ENCODE peak calls at places on chromosomes 4 and X, in nine cellular contexts. One of them, this sample, is unnamed.

GRCh38 chr4:80173387-80173786 is 23.9 kb upstream of the PRDM8 start:
- DNase-seq in HFF-Myc: no peak
- DNase-seq in left ventricle myocardium inferior: no peak
- DNase-seq in ovary: no peak
- DNase-seq in suprapubic skin: no peak
- DNase-seq in pancreas: no peak
- DNase-seq in brain microvascular endothelial cell: peak; percentile 75
- DNase-seq in transverse colon: no peak
- DNase-seq in lower leg skin: no peak
- DNase-seq in this sample: no peak

GRCh38 chr4:174524242-174524641 is 2.0 kb upstream of the HPGD start:
- DNase-seq in HFF-Myc: no peak
- DNase-seq in left ventricle myocardium inferior: no peak
- DNase-seq in ovary: no peak
- DNase-seq in suprapubic skin: no peak
- DNase-seq in pancreas: no peak
- DNase-seq in brain microvascular endothelial cell: no peak
- DNase-seq in transverse colon: peak; percentile 77
- DNase-seq in lower leg skin: no peak
- DNase-seq in this sample: no peak

GRCh38 chr4:71468086-71468485 is 129.3 kb downstream of the SLC4A4 start:
- DNase-seq in HFF-Myc: no peak
- DNase-seq in left ventricle myocardium inferior: no peak
- DNase-seq in ovary: no peak
- DNase-seq in suprapubic skin: no peak
- DNase-seq in pancreas: no peak
- DNase-seq in brain microvascular endothelial cell: no peak
- DNase-seq in transverse colon: no peak
- DNase-seq in lower leg skin: no peak
- DNase-seq in this sample: no peak

GRCh38 chrX:22135994-22136684 is 104.0 kb downstream of the PHEX start:
- DNase-seq in HFF-Myc: no peak
- DNase-seq in left ventricle myocardium inferior: no peak
- DNase-seq in ovary: no peak
- DNase-seq in suprapubic skin: no peak
- DNase-seq in pancreas: peak; percentile 55
- DNase-seq in brain microvascular endothelial cell: no peak
- DNase-seq in transverse colon: no peak
- DNase-seq in lower leg skin: peak; percentile 13
- DNase-seq in this sample: no peak

GRCh38 chrX:30654989-30655607 is 1.9 kb downstream of the GK start:
- DNase-seq in HFF-Myc: no peak
- DNase-seq in left ventricle myocardium inferior: no peak
- DNase-seq in ovary: no peak
- DNase-seq in suprapubic skin: no peak
- DNase-seq in pancreas: no peak
- DNase-seq in brain microvascular endothelial cell: no peak
- DNase-seq in transverse colon: no peak
- DNase-seq in lower leg skin: no peak
- DNase-seq in this sample: no peak

GRCh38 chr4:3469386-3470243 is 6.5 kb downstream of the DOK7 start:
- DNase-seq in HFF-Myc: no peak
- DNase-seq in left ventricle myocardium inferior: peak; percentile 70
- DNase-seq in ovary: no peak
- DNase-seq in suprapubic skin: no peak
- DNase-seq in pancreas: no peak
- DNase-seq in brain microvascular endothelial cell: no peak
- DNase-seq in transverse colon: no peak
- DNase-seq in lower leg skin: no peak
- DNase-seq in this sample: no peak

GRCh38 chrX:74422576-74423288 is 1.4 kb downstream of the SLC16A2 start:
- DNase-seq in HFF-Myc: no peak
- DNase-seq in left ventricle myocardium inferior: peak; percentile 64
- DNase-seq in ovary: peak; percentile 64
- DNase-seq in suprapubic skin: peak; percentile 73
- DNase-seq in pancreas: peak; percentile 52
- DNase-seq in brain microvascular endothelial cell: peak; percentile 19
- DNase-seq in transverse colon: peak; percentile 35
- DNase-seq in lower leg skin: no peak
- DNase-seq in this sample: peak; percentile 88

GRCh38 chrX:21255207-21255606 is 119.0 kb upstream of the CNKSR2 start:
- DNase-seq in HFF-Myc: no peak
- DNase-seq in left ventricle myocardium inferior: no peak
- DNase-seq in ovary: no peak
- DNase-seq in suprapubic skin: no peak
- DNase-seq in pancreas: no peak
- DNase-seq in brain microvascular endothelial cell: no peak
- DNase-seq in transverse colon: no peak
- DNase-seq in lower leg skin: no peak
- DNase-seq in this sample: no peak

GRCh38 chr4:101155368-101155767 is 192.0 kb downstream of the PPP3CA start:
- DNase-seq in HFF-Myc: peak; percentile 52
- DNase-seq in left ventricle myocardium inferior: no peak
- DNase-seq in ovary: no peak
- DNase-seq in suprapubic skin: no peak
- DNase-seq in pancreas: no peak
- DNase-seq in brain microvascular endothelial cell: no peak
- DNase-seq in transverse colon: no peak
- DNase-seq in lower leg skin: no peak
- DNase-seq in this sample: no peak

GRCh38 chr4:41935652-41936021 is 408 bp downstream of the TMEM33 start:
- DNase-seq in HFF-Myc: no peak
- DNase-seq in left ventricle myocardium inferior: no peak
- DNase-seq in ovary: no peak
- DNase-seq in suprapubic skin: no peak
- DNase-seq in pancreas: no peak
- DNase-seq in brain microvascular endothelial cell: no peak
- DNase-seq in transverse colon: no peak
- DNase-seq in lower leg skin: no peak
- DNase-seq in this sample: no peak

GRCh38 chrX:82589410-82589809 is 918.7 kb upstream of the POU3F4 start:
- DNase-seq in HFF-Myc: no peak
- DNase-seq in left ventricle myocardium inferior: no peak
- DNase-seq in ovary: no peak
- DNase-seq in suprapubic skin: no peak
- DNase-seq in pancreas: no peak
- DNase-seq in brain microvascular endothelial cell: peak; percentile 8
- DNase-seq in transverse colon: no peak
- DNase-seq in lower leg skin: no peak
- DNase-seq in this sample: no peak

GRCh38 chr4:126604273-126604867 is 1028.4 kb upstream of the INTU start:
- DNase-seq in HFF-Myc: no peak
- DNase-seq in left ventricle myocardium inferior: no peak
- DNase-seq in ovary: no peak
- DNase-seq in suprapubic skin: no peak
- DNase-seq in pancreas: no peak
- DNase-seq in brain microvascular endothelial cell: peak; percentile 16
- DNase-seq in transverse colon: no peak
- DNase-seq in lower leg skin: no peak
- DNase-seq in this sample: no peak

GRCh38 chr4:86130160-86130933 is 229.5 kb downstream of the MAPK10 start:
- DNase-seq in HFF-Myc: no peak
- DNase-seq in left ventricle myocardium inferior: no peak
- DNase-seq in ovary: no peak
- DNase-seq in suprapubic skin: no peak
- DNase-seq in pancreas: no peak
- DNase-seq in brain microvascular endothelial cell: no peak
- DNase-seq in transverse colon: no peak
- DNase-seq in lower leg skin: no peak
- DNase-seq in this sample: no peak
- H3K4me3 ChIP-seq in HFF-Myc: no peak overlapping the region
- H3K4me3 ChIP-seq in left ventricle myocardium inferior: no peak overlapping the region
- H3K4me3 ChIP-seq in ovary: no peak overlapping the region
- H3K4me3 ChIP-seq in suprapubic skin: no peak overlapping the region
- H3K4me3 ChIP-seq in pancreas: no peak overlapping the region
- H3K4me3 ChIP-seq in brain microvascular endothelial cell: no peak overlapping the region
- H3K4me3 ChIP-seq in transverse colon: no peak overlapping the region
- H3K4me3 ChIP-seq in lower leg skin: no peak overlapping the region
- H3K4me3 ChIP-seq in this sample: no peak overlapping the region

DNA sequence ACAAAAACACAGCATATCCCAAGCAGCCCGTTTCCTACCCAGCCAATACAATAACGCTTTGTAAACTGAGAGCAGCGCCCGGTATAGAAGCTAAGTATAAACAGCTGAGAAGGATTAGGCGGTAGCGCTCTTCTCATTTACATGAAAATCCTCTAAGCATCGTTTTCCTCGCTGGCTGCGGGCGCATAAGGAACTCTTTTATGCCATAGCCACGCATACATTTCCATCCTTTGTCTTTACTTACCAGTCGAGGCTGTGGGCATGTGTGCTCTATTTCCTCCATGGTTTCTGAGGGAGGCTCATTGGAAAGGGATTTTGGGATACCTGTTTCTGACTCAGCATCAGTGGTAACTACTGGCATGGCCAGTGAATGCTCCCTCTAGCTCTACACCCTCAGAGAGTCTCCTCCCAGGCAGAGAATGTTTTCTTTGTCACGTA is 383 bp downstream of the PCYT1B start:
- DNase-seq in HFF-Myc: no peak
- DNase-seq in left ventricle myocardium inferior: no peak
- DNase-seq in ovary: no peak
- DNase-seq in suprapubic skin: no peak
- DNase-seq in pancreas: no peak
- DNase-seq in brain microvascular endothelial cell: no peak
- DNase-seq in transverse colon: no peak
- DNase-seq in lower leg skin: no peak
- DNase-seq in this sample: no peak
- H3K4me3 ChIP-seq in HFF-Myc: peak overlapping the region; percentile 7
- H3K4me3 ChIP-seq in left ventricle myocardium inferior: peak overlapping the region; percentile 54
- H3K4me3 ChIP-seq in ovary: peak overlapping the region; percentile 11
- H3K4me3 ChIP-seq in suprapubic skin: peak overlapping the region; percentile 29
- H3K4me3 ChIP-seq in pancreas: no peak overlapping the region
- H3K4me3 ChIP-seq in brain microvascular endothelial cell: peak overlapping the region; percentile 44
- H3K4me3 ChIP-seq in transverse colon: no peak overlapping the region
- H3K4me3 ChIP-seq in lower leg skin: no peak overlapping the region
- H3K4me3 ChIP-seq in this sample: peak overlapping the region; percentile 36

GRCh38 chr4:15778742-15779231 is 659 bp downstream of the CD38 start:
- DNase-seq in HFF-Myc: no peak
- DNase-seq in left ventricle myocardium inferior: peak; percentile 39
- DNase-seq in ovary: no peak
- DNase-seq in suprapubic skin: no peak
- DNase-seq in pancreas: peak; percentile 17
- DNase-seq in brain microvascular endothelial cell: peak; percentile 28
- DNase-seq in transverse colon: peak; percentile 64
- DNase-seq in lower leg skin: no peak
- DNase-seq in this sample: peak; percentile 92
- H3K4me3 ChIP-seq in HFF-Myc: peak overlapping the region; percentile 24
- H3K4me3 ChIP-seq in left ventricle myocardium inferior: peak overlapping the region; percentile 78
- H3K4me3 ChIP-seq in ovary: peak overlapping the region; percentile 42
- H3K4me3 ChIP-seq in suprapubic skin: peak overlapping the region; percentile 50
- H3K4me3 ChIP-seq in pancreas: peak overlapping the region; percentile 62
- H3K4me3 ChIP-seq in brain microvascular endothelial cell: peak overlapping the region; percentile 55
- H3K4me3 ChIP-seq in transverse colon: peak overlapping the region; percentile 49
- H3K4me3 ChIP-seq in lower leg skin: peak overlapping the region; percentile 15
- H3K4me3 ChIP-seq in this sample: peak overlapping the region; percentile 46

GRCh38 chr4:57544811-57545654 is 434.8 kb upstream of the IGFBP7 start:
- DNase-seq in HFF-Myc: no peak
- DNase-seq in left ventricle myocardium inferior: no peak
- DNase-seq in ovary: no peak
- DNase-seq in suprapubic skin: no peak
- DNase-seq in pancreas: no peak
- DNase-seq in brain microvascular endothelial cell: no peak
- DNase-seq in transverse colon: no peak
- DNase-seq in lower leg skin: no peak
- DNase-seq in this sample: no peak
- H3K4me3 ChIP-seq in HFF-Myc: no peak overlapping the region
- H3K4me3 ChIP-seq in left ventricle myocardium inferior: no peak overlapping the region
- H3K4me3 ChIP-seq in ovary: no peak overlapping the region
- H3K4me3 ChIP-seq in suprapubic skin: no peak overlapping the region
- H3K4me3 ChIP-seq in pancreas: no peak overlapping the region
- H3K4me3 ChIP-seq in brain microvascular endothelial cell: no peak overlapping the region
- H3K4me3 ChIP-seq in transverse colon: no peak overlapping the region
- H3K4me3 ChIP-seq in lower leg skin: no peak overlapping the region
- H3K4me3 ChIP-seq in this sample: no peak overlapping the region

GRCh38 chrX:2632533-2633504 is 58.3 kb upstream of the CD99 start:
- DNase-seq in HFF-Myc: no peak
- DNase-seq in left ventricle myocardium inferior: no peak
- DNase-seq in ovary: no peak
- DNase-seq in suprapubic skin: no peak
- DNase-seq in pancreas: no peak
- DNase-seq in brain microvascular endothelial cell: peak; percentile 8
- DNase-seq in transverse colon: no peak
- DNase-seq in lower leg skin: no peak
- DNase-seq in this sample: no peak
- H3K4me3 ChIP-seq in HFF-Myc: no peak overlapping the region
- H3K4me3 ChIP-seq in left ventricle myocardium inferior: no peak overlapping the region
- H3K4me3 ChIP-seq in ovary: no peak overlapping the region
- H3K4me3 ChIP-seq in suprapubic skin: no peak overlapping the region
- H3K4me3 ChIP-seq in pancreas: no peak overlapping the region
- H3K4me3 ChIP-seq in brain microvascular endothelial cell: no peak overlapping the region
- H3K4me3 ChIP-seq in transverse colon: no peak overlapping the region
- H3K4me3 ChIP-seq in lower leg skin: no peak overlapping the region
- H3K4me3 ChIP-seq in this sample: no peak overlapping the region

DNA sequence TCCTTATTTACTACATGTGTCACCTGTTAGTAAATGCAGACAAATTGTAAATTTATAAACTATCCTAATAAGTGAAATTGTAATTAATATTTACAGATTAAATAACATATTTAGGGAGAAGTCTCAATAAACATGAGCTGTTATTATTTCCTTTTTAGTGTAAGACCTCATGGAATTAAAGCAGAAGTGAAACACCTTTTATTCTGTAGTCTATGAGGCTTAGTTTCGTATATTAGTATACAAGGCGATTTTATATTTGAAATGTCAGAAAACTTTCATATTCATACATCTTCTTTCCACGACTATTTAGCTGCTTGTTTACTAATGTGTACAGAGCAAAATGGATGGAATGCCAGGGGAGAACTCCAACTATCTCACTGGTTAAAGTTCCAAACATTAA is 414.4 kb downstream of the ARHGAP24 start:
- DNase-seq in HFF-Myc: no peak
- DNase-seq in left ventricle myocardium inferior: no peak
- DNase-seq in ovary: no peak
- DNase-seq in suprapubic skin: no peak
- DNase-seq in pancreas: no peak
- DNase-seq in brain microvascular endothelial cell: no peak
- DNase-seq in transverse colon: no peak
- DNase-seq in lower leg skin: no peak
- DNase-seq in this sample: no peak
- H3K4me3 ChIP-seq in HFF-Myc: no peak overlapping the region
- H3K4me3 ChIP-seq in left ventricle myocardium inferior: no peak overlapping the region
- H3K4me3 ChIP-seq in ovary: no peak overlapping the region
- H3K4me3 ChIP-seq in suprapubic skin: no peak overlapping the region
- H3K4me3 ChIP-seq in pancreas: no peak overlapping the region
- H3K4me3 ChIP-seq in brain microvascular endothelial cell: no peak overlapping the region
- H3K4me3 ChIP-seq in transverse colon: no peak overlapping the region
- H3K4me3 ChIP-seq in lower leg skin: no peak overlapping the region
- H3K4me3 ChIP-seq in this sample: no peak overlapping the region

DNA sequence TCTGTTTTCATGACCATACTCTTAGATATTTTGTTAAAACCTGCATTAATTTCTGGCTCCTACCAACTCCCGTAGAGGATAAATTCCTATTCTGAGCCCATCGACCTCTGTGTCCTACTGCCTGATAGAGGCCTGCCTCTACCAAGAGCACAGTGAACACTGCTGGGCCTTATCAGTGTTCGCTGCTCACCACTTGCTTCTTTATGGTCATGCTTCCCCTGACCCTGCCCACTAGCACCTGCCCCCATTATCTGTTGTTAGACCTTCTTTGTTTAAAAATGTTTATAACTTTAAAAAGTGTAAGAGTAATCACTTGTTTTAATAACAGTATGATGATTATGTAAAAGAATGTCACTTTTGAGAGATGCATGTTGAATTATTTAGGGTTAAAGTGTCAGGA is 6.1 kb downstream of the DAPP1 start:
- DNase-seq in HFF-Myc: no peak
- DNase-seq in left ventricle myocardium inferior: no peak
- DNase-seq in ovary: no peak
- DNase-seq in suprapubic skin: no peak
- DNase-seq in pancreas: no peak
- DNase-seq in brain microvascular endothelial cell: no peak
- DNase-seq in transverse colon: no peak
- DNase-seq in lower leg skin: no peak
- DNase-seq in this sample: no peak
- H3K4me3 ChIP-seq in HFF-Myc: no peak overlapping the region
- H3K4me3 ChIP-seq in left ventricle myocardium inferior: no peak overlapping the region
- H3K4me3 ChIP-seq in ovary: no peak overlapping the region
- H3K4me3 ChIP-seq in suprapubic skin: no peak overlapping the region
- H3K4me3 ChIP-seq in pancreas: no peak overlapping the region
- H3K4me3 ChIP-seq in brain microvascular endothelial cell: no peak overlapping the region
- H3K4me3 ChIP-seq in transverse colon: no peak overlapping the region
- H3K4me3 ChIP-seq in lower leg skin: no peak overlapping the region
- H3K4me3 ChIP-seq in this sample: no peak overlapping the region